ENCODE peak calls at places on chromosomes 3 and 15, in seven cellular contexts. O is NCI-H345; P is stimulated activated naive CD4-positive, alpha-beta T cell; I is A549; G is midbrain; E is body of pancreas; B is stimulated activated CD4-positive, alpha-beta T cell treated with anti-CD3 and anti-CD28 coated beads, Interleukin-12 subunit alpha, Interleukin-12 subunit beta, amount 100 ng/mL, for 4 hours. D is an unnamed sample.
A peak's percentile ranks its signal among the peaks of the same experiment; 100 is the strongest.

GRCh38 chr15:43376017-43376705 is 5.3 kb downstream of the TUBGCP4 start:
- DNase-seq in I (peak; percentile 37), G (peak; percentile 12), O (peak; percentile 20), P (peak; percentile 34), E (peak; percentile 13), B (peak; percentile 16), D (peak; percentile 86)

GRCh38 chr3:144085964-144086363 is 114.3 kb downstream of the DIPK2A start:
- DNase-seq in E (no peak), B (no peak), G (no peak), O (peak; percentile 57), I (peak; percentile 4), P (no peak), D (no peak)

GRCh38 chr3:72058493-72059081 is 273.6 kb upstream of the PROK2 start:
- DNase-seq in I (no peak), P (no peak), B (no peak), O (no peak), G (no peak), E (no peak), D (peak; percentile 10)

GRCh38 chr15:88571153-88572029 is 24.9 kb upstream of the DET1 start:
- DNase-seq in O (peak; percentile 5), B (no peak), I (no peak), P (no peak), E (no peak), G (no peak), D (peak; percentile 36)

GRCh38 chr3:171976526-171976925 is 62.9 kb upstream of the FNDC3B start:
- DNase-seq in B (no peak), E (no peak), I (no peak), O (no peak), G (no peak), P (no peak), D (no peak)

GRCh38 chr15:99954361-99955180 is 221.3 kb upstream of the LYSMD4 start:
- DNase-seq in B (no peak), O (no peak), E (no peak), P (no peak), I (no peak), G (no peak), D (peak; percentile 38)

GRCh38 chr3:49422379-49423248 is at the start of gene AMT:
- DNase-seq in E (peak; percentile 75), I (no peak), G (peak; percentile 22), O (no peak), P (no peak), B (no peak), D (no peak)

GRCh38 chr3:69304396-69304795 is 81.5 kb downstream of the FRMD4B start:
- DNase-seq in I (no peak), O (no peak), E (no peak), G (no peak), B (no peak), P (no peak), D (no peak)

GRCh38 chr3:12170207-12170606 is 11.5 kb upstream of the TIMP4 start:
- DNase-seq in E (no peak), G (no peak), B (no peak), P (no peak), O (no peak), I (no peak), D (no peak)

GRCh38 chr3:144235489-144235888 is 263.9 kb downstream of the DIPK2A start:
- DNase-seq in I (no peak), P (no peak), B (no peak), O (no peak), E (no peak), G (no peak), D (no peak)

GRCh38 chr3:4856986-4857385 is 122.3 kb upstream of the BHLHE40 start:
- DNase-seq in I (no peak), G (no peak), E (no peak), B (no peak), P (no peak), O (no peak), D (no peak)

GRCh38 chr15:57697588-57697987 is 8.9 kb upstream of the POLR2M start:
- DNase-seq in E (no peak), I (no peak), P (no peak), B (no peak), G (no peak), O (no peak), D (no peak)

GRCh38 chr15:70539409-70539808 is 223.9 kb downstream of the UACA start:
- DNase-seq in O (no peak), B (no peak), G (no peak), I (no peak), E (no peak), P (no peak), D (no peak)

GRCh38 chr3:52512105-52512504 is 17.0 kb downstream of the STAB1 start:
- DNase-seq in G (no peak), I (no peak), E (no peak), P (no peak), B (no peak), O (no peak), D (no peak)

GRCh38 chr15:100241572-100242479 is 99.9 kb downstream of the ADAMTS17 start:
- DNase-seq in B (no peak), P (no peak), O (no peak), I (peak; percentile 83), G (peak; percentile 36), E (no peak), D (no peak)

GRCh38 chr15:76978522-76979330 is 16.2 kb upstream of the PSTPIP1 start:
- DNase-seq in O (no peak), E (no peak), B (no peak), I (no peak), P (no peak), G (no peak), D (no peak)

GRCh38 chr15:23897576-23897975 is 210.5 kb upstream of the NDN start:
- DNase-seq in I (no peak), E (peak; percentile 20), O (no peak), B (no peak), G (no peak), P (no peak), D (no peak)

GRCh38 chr15:76930831-76931396 is 635 bp upstream of the RCN2 start:
- DNase-seq in I (no peak), E (no peak), P (no peak), B (no peak), G (no peak), O (no peak), D (no peak)

GRCh38 chr15:82597815-82598214 is 49.3 kb downstream of the CPEB1 start:
- DNase-seq in P (no peak), O (no peak), B (no peak), G (no peak), E (no peak), I (no peak), D (no peak)

GRCh38 chr15:36527512-36528162 is 51.8 kb upstream of the CDIN1 start:
- DNase-seq in P (no peak), O (no peak), B (no peak), G (no peak), E (no peak), I (no peak), D (peak; percentile 93)

GRCh38 chr15:68999091-68999490 is 15.4 kb upstream of the NOX5 start:
- DNase-seq in B (no peak), I (no peak), E (no peak), G (no peak), O (no peak), P (no peak), D (no peak)

GRCh38 chr15:99450896-99451358 is 114.9 kb upstream of the MEF2A start:
- DNase-seq in I (no peak), G (peak; percentile 45), P (peak; percentile 51), E (no peak), O (peak; percentile 28), B (peak; percentile 36), D (peak; percentile 25)

GRCh38 chr3:184629555-184630160 is 68.1 kb downstream of the EPHB3 start:
- DNase-seq in E (no peak), O (no peak), B (no peak), G (no peak), I (no peak), P (no peak), D (no peak)

GRCh38 chr3:143445118-143445517 is 325.5 kb downstream of the CHST2 start:
- DNase-seq in B (no peak), I (no peak), G (no peak), O (no peak), P (no peak), E (no peak), D (no peak)

GRCh38 chr15:75655911-75656310 is 8.2 kb downstream of the SNX33 start:
- DNase-seq in B (no peak), I (no peak), G (no peak), P (no peak), O (peak; percentile 81), E (no peak), D (no peak)

GRCh38 chr3:159937561-159937960 is 51.1 kb upstream of the IL12A start:
- DNase-seq in E (no peak), I (no peak), B (no peak), P (no peak), G (no peak), O (no peak), D (no peak)

GRCh38 chr3:139322346-139322745 is 21.5 kb upstream of the MRPS22 start:
- DNase-seq in E (peak; percentile 5), B (no peak), P (no peak), O (no peak), G (no peak), I (no peak), D (no peak)

GRCh38 chr3:43996379-43997301 is 245.0 kb upstream of the TOPAZ1 start:
- DNase-seq in B (no peak), O (peak; percentile 76), G (peak; percentile 47), I (peak; percentile 78), E (peak; percentile 21), P (peak; percentile 19), D (peak; percentile 76)

GRCh38 chr15:100224206-100225185 is 117.3 kb downstream of the ADAMTS17 start:
- DNase-seq in B (no peak), P (peak; percentile 20), E (no peak), I (no peak), O (no peak), G (no peak), D (no peak)

GRCh38 chr3:184805351-184806038 is 6.5 kb upstream of the VPS8 start:
- DNase-seq in P (no peak), E (no peak), G (peak; percentile 3), B (no peak), I (no peak), O (peak; percentile 82), D (no peak)

GRCh38 chr3:119380697-119381096 is 82.7 kb downstream of the TMEM39A start:
- DNase-seq in P (no peak), G (no peak), I (peak; percentile 45), O (peak; percentile 81), E (peak; percentile 42), B (no peak), D (no peak)

GRCh38 chr3:62567097-62568021 is 194.0 kb upstream of the FEZF2 start:
- DNase-seq in B (no peak), P (no peak), E (no peak), I (no peak), G (no peak), O (no peak), D (no peak)

GRCh38 chr15:31484369-31484951 is 157.8 kb downstream of the KLF13 start:
- DNase-seq in E (no peak), G (no peak), B (no peak), O (no peak), I (no peak), P (no peak), D (no peak)

GRCh38 chr3:106825962-106826605 is 551.2 kb upstream of the CCDC54 start:
- DNase-seq in B (no peak), O (no peak), P (no peak), E (no peak), I (no peak), G (no peak), D (no peak)

GRCh38 chr15:38414351-38414750 is 39.6 kb upstream of the FAM98B start:
- DNase-seq in E (peak; percentile 21), P (no peak), I (peak; percentile 45), O (no peak), G (peak; percentile 68), B (no peak), D (no peak)

GRCh38 chr3:142027713-142028112 is 121.6 kb downstream of the TFDP2 start:
- DNase-seq in E (no peak), B (no peak), G (peak; percentile 10), P (peak; percentile 15), I (peak; percentile 6), O (peak; percentile 36), D (peak; percentile 88)

GRCh38 chr3:103684956-103685355 is 1250.1 kb downstream of the ZPLD1 start:
- DNase-seq in P (no peak), B (no peak), O (peak; percentile 8), G (no peak), E (no peak), I (no peak), D (no peak)